ENCODE peak calls at places on chromosome 14, in ten cellular contexts. V is dorsolateral prefrontal cortex; G is uterus; W is NCI-H774; Q is lung; C is left kidney; D is GM20000; U is adrenal gland; S is stimulated activated naive CD4-positive, alpha-beta T cell treated with Interleukin-2 at 50 U/mL for 16 hours; A is substantia nigra. N is an unnamed sample.

GRCh38 chr14:21300892-21301291 is 21.0 kb downstream of the RPGRIP1 start:
- DNase-seq in V (no peak), G (no peak), W (no peak), Q (no peak), C (peak; percentile 79), D (no peak), U (no peak), S (peak; percentile 11), A (peak; percentile 18), N (no peak)

GRCh38 chr14:49923881-49924280 is 31.0 kb downstream of the ARF6 start:
- DNase-seq in V (no peak), G (no peak), W (no peak), Q (no peak), C (peak; percentile 18), D (no peak), U (no peak), S (no peak), A (no peak), N (no peak)

GRCh38 chr14:92635031-92635430 is 113.4 kb downstream of the LGMN start:
- DNase-seq in V (no peak), G (no peak), W (no peak), Q (no peak), C (no peak), D (no peak), U (no peak), S (no peak), A (no peak), N (no peak)

GRCh38 chr14:53963491-53964227 is 7.0 kb upstream of the BMP4 start:
- DNase-seq in V (no peak), G (peak; percentile 52), W (no peak), Q (peak; percentile 73), C (peak; percentile 91), D (no peak), U (peak; percentile 63), S (no peak), A (no peak), N (peak; percentile 51)

GRCh38 chr14:64438181-64438839 is 27.0 kb upstream of the AKAP5 start:
- DNase-seq in V (no peak), G (no peak), W (no peak), Q (no peak), C (peak; percentile 66), D (no peak), U (no peak), S (no peak), A (no peak), N (peak; percentile 99)

GRCh38 chr14:91250912-91251311 is 6.4 kb upstream of the GPR68 start:
- DNase-seq in V (no peak), G (no peak), W (no peak), Q (no peak), C (no peak), D (no peak), U (no peak), S (no peak), A (no peak), N (peak; percentile 14)

GRCh38 chr14:85279407-85279806 is 250.5 kb upstream of the FLRT2 start:
- DNase-seq in V (no peak), G (no peak), W (no peak), Q (no peak), C (no peak), D (no peak), U (no peak), S (no peak), A (no peak), N (no peak)

GRCh38 chr14:67973415-67973814 is 153.8 kb downstream of the RAD51B start:
- DNase-seq in V (no peak), G (no peak), W (no peak), Q (no peak), C (no peak), D (no peak), U (no peak), S (no peak), A (no peak), N (no peak)

GRCh38 chr14:64632056-64632455 is 72.2 kb upstream of the PLEKHG3 start:
- DNase-seq in V (no peak), G (no peak), W (no peak), Q (no peak), C (no peak), D (no peak), U (no peak), S (no peak), A (no peak), N (peak; percentile 59)

GRCh38 chr14:102020058-102020971 is 55.9 kb downstream of the DYNC1H1 start:
- DNase-seq in V (no peak), G (no peak), W (no peak), Q (no peak), C (no peak), D (no peak), U (no peak), S (peak; percentile 17), A (no peak), N (peak; percentile 91)

GRCh38 chr14:95156153-95156764 is 1.1 kb downstream of the DICER1 start:
- DNase-seq in V (no peak), G (no peak), W (no peak), Q (no peak), C (peak; percentile 59), D (peak; percentile 9), U (no peak), S (no peak), A (no peak), N (peak; percentile 30)

GRCh38 chr14:85439696-85440328 is 90.1 kb upstream of the FLRT2 start:
- DNase-seq in V (no peak), G (no peak), W (no peak), Q (no peak), C (no peak), D (no peak), U (no peak), S (no peak), A (no peak), N (peak; percentile 91)

GRCh38 chr14:75165586-75166391 is 10.6 kb downstream of the TMED10 start:
- DNase-seq in V (peak; percentile 83), G (no peak), W (no peak), Q (no peak), C (peak; percentile 15), D (no peak), U (no peak), S (no peak), A (peak; percentile 78), N (no peak)

GRCh38 chr14:52025952-52026510 is 36.7 kb downstream of the RTRAF start:
- DNase-seq in V (peak; percentile 16), G (no peak), W (no peak), Q (no peak), C (no peak), D (no peak), U (no peak), S (no peak), A (no peak), N (no peak)